ENCODE peak calls at places on chromosomes 7 and 10, in eight cellular contexts. G is spleen; R is GM23338; K is mammary epithelial cell; Y is CD8-positive, alpha-beta memory T cell; X is WERI-Rb-1; A is AG04450; B is tibial artery. C is an unnamed sample.

GRCh38 chr7:80830584-80831319 is 88.1 kb downstream of the SEMA3C start:
- DNase-seq in G (no peak), R (no peak), K (peak), Y (no peak), X (no peak), A (no peak), B (no peak), C (no peak)

GRCh38 chr10:127834791-127835190 is 58.0 kb downstream of the CLRN3 start:
- DNase-seq in G (no peak), R (no peak), K (no peak), Y (no peak), X (no peak), A (no peak), B (no peak), C (no peak)

GRCh38 chr10:100996678-100997363 is 2.8 kb upstream of the LZTS2 start:
- DNase-seq in G (peak), R (peak), K (peak), Y (peak), X (peak), A (no peak), B (no peak), C (no peak)

GRCh38 chr7:22594020-22594419 is 94.0 kb upstream of the STEAP1B start:
- DNase-seq in G (no peak), R (no peak), K (peak), Y (no peak), X (no peak), A (no peak), B (no peak), C (no peak)

GRCh38 chr7:51455513-51455912 is 138.9 kb upstream of the COBL start:
- DNase-seq in G (no peak), R (no peak), K (no peak), Y (no peak), X (peak), A (no peak), B (no peak), C (no peak)

GRCh38 chr7:92882760-92883159 is 46.4 kb upstream of the CDK6 start:
- DNase-seq in G (no peak), R (no peak), K (no peak), Y (no peak), X (no peak), A (no peak), B (no peak), C (no peak)

GRCh38 chr10:69275444-69275843 is 2.9 kb upstream of the HK1 start:
- DNase-seq in G (no peak), R (no peak), K (no peak), Y (no peak), X (no peak), A (no peak), B (no peak), C (no peak)

GRCh38 chr10:92691591-92692084 is 1.9 kb downstream of the HHEX start:
- DNase-seq in G (peak), R (peak), K (no peak), Y (peak), X (no peak), A (no peak), B (peak), C (no peak)

GRCh38 chr7:40918701-40919271 is 784.0 kb downstream of the SUGCT start:
- DNase-seq in G (no peak), R (no peak), K (peak), Y (no peak), X (no peak), A (peak), B (no peak), C (no peak)

GRCh38 chr10:130429809-130430208 is 293.6 kb downstream of the GLRX3 start:
- DNase-seq in G (no peak), R (no peak), K (no peak), Y (no peak), X (no peak), A (no peak), B (no peak), C (no peak)

GRCh38 chr10:91220954-91221696 is 662 bp downstream of the PCGF5 start:
- DNase-seq in G (no peak), R (peak), K (peak), Y (no peak), X (peak), A (no peak), B (peak), C (peak)

GRCh38 chr7:95824586-95824985 is 52.2 kb downstream of the DYNC1I1 start:
- DNase-seq in G (no peak), R (no peak), K (no peak), Y (no peak), X (no peak), A (no peak), B (no peak), C (no peak)

GRCh38 chr10:93160829-93161228 is 87.1 kb downstream of the CYP26A1 start:
- DNase-seq in G (no peak), R (no peak), K (peak), Y (no peak), X (no peak), A (no peak), B (peak), C (no peak)

GRCh38 chr7:74272305-74273038 is 16.7 kb upstream of the CLIP2 start:
- DNase-seq in G (peak), R (peak), K (peak), Y (no peak), X (no peak), A (peak), B (peak), C (no peak)

GRCh38 chr10:32445036-32445435 is 904 bp upstream of the CCDC7 start:
- DNase-seq in G (peak), R (no peak), K (no peak), Y (no peak), X (no peak), A (no peak), B (no peak), C (no peak)

GRCh38 chr10:21517134-21517982 is 8.1 kb downstream of the SKIDA1 start:
- DNase-seq in G (no peak), R (peak), K (peak), Y (no peak), X (no peak), A (no peak), B (peak), C (no peak)

GRCh38 chr7:25124485-25125136 is 449 bp downstream of the CYCS start:
- DNase-seq in G (peak), R (no peak), K (peak), Y (peak), X (peak), A (no peak), B (no peak), C (no peak)

GRCh38 chr10:3482200-3482993 is 302.6 kb downstream of the KLF6 start:
- DNase-seq in G (no peak), R (peak), K (peak), Y (no peak), X (no peak), A (peak), B (peak), C (no peak)

GRCh38 chr7:26399309-26399610 is 107.6 kb downstream of the SNX10 start:
- DNase-seq in G (peak), R (peak), K (no peak), Y (no peak), X (peak), A (no peak), B (no peak), C (peak)

GRCh38 chr10:13074562-13075451 is 25.2 kb upstream of the OPTN start:
- DNase-seq in G (peak), R (peak), K (peak), Y (peak), X (peak), A (peak), B (peak), C (peak)

GRCh38 chr7:153503093-153503492 is 549.1 kb upstream of the DPP6 start:
- DNase-seq in G (no peak), R (no peak), K (no peak), Y (no peak), X (no peak), A (no peak), B (no peak), C (no peak)

GRCh38 chr10:109886788-109887155 is 36.5 kb downstream of the XPNPEP1 start:
- DNase-seq in G (no peak), R (no peak), K (no peak), Y (no peak), X (no peak), A (no peak), B (no peak), C (no peak)
- H3K27ac ChIP-seq in G (no peak), R (no peak), K (no peak), Y (no peak), X (no peak), A (no peak), B (no peak), C (peak)

GRCh38 chr7:35670856-35671569 is 23.9 kb downstream of the HERPUD2 start:
- DNase-seq in G (no peak), R (peak), K (no peak), Y (no peak), X (no peak), A (no peak), B (no peak), C (no peak)
- H3K27ac ChIP-seq in G (no peak), R (peak), K (no peak), Y (no peak), X (no peak), A (no peak), B (no peak), C (no peak)

GRCh38 chr10:95836610-95837367 is 71.0 kb upstream of the CC2D2B start:
- DNase-seq in G (no peak), R (no peak), K (no peak), Y (no peak), X (no peak), A (no peak), B (no peak), C (no peak)
- H3K27ac ChIP-seq in G (peak), R (no peak), K (no peak), Y (no peak), X (no peak), A (no peak), B (peak), C (peak)

DNA sequence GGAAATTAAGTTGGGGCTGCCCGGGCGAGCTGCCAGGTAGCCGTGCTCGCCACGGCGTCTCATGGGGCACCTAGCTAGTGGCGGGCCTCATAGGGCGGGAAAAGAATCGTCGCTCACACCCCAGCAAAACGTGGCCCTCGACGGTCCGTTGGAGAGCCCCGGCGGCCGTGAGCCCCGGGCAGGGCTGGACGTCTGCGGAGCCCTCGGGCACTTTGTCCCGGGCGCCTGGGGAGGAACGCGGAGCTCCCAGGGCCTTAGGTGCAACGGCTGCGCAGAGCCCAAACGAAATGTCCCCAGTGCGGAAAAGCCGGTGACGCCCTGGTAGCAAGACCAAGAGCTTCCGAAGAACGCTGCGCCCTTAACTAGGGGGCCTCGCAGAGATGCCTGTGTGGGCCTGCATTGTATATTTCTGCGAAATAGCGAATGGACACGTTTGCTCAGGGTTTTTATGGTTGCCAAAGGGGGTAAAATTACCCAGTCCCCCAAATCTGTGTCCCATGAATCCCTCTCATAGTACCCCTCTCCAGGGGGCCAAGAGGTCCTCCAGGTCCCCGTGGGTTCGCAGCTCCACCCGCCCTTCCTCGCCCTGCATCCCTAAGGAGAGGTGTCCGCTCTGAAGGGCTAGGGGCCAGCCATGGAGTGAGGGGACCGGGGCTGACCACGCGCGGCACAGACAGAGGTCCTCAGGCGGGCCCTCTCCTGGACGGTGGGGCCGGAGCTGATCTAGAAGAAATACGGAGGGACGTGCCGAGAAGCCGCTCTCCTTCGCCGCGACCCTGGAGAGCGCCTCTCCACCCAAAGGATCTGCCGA is 1.0 kb upstream of the SFMBT2 start:
- DNase-seq in G (peak), R (peak), K (no peak), Y (peak), X (no peak), A (no peak), B (no peak), C (no peak)
- H3K27ac ChIP-seq in G (peak), R (no peak), K (no peak), Y (no peak), X (no peak), A (no peak), B (no peak), C (peak)

GRCh38 chr10:31315453-31315852 is 3.6 kb upstream of the ZEB1 start:
- DNase-seq in G (no peak), R (no peak), K (peak), Y (no peak), X (no peak), A (no peak), B (no peak), C (no peak)
- H3K27ac ChIP-seq in G (no peak), R (no peak), K (no peak), Y (no peak), X (no peak), A (peak), B (no peak), C (no peak)

GRCh38 chr10:114352653-114353298 is 51.5 kb downstream of the AFAP1L2 start:
- DNase-seq in G (no peak), R (no peak), K (peak), Y (no peak), X (no peak), A (no peak), B (no peak), C (no peak)

GRCh38 chr10:114347791-114348190 is 56.5 kb downstream of the AFAP1L2 start:
- DNase-seq in G (no peak), R (no peak), K (no peak), Y (no peak), X (no peak), A (no peak), B (no peak), C (no peak)

GRCh38 chr10:114353383-114353782 is 50.9 kb downstream of the AFAP1L2 start:
- DNase-seq in G (no peak), R (no peak), K (no peak), Y (no peak), X (no peak), A (no peak), B (no peak), C (no peak)

GRCh38 chr10:114349505-114350211 is 54.6 kb downstream of the AFAP1L2 start:
- DNase-seq in G (no peak), R (no peak), K (no peak), Y (no peak), X (no peak), A (no peak), B (no peak), C (no peak)

GRCh38 chr10:114350751-114351150 is 53.6 kb downstream of the AFAP1L2 start:
- DNase-seq in G (no peak), R (peak), K (no peak), Y (no peak), X (no peak), A (no peak), B (no peak), C (no peak)
- H3K27ac ChIP-seq in G (peak), R (no peak), K (no peak), Y (no peak), X (no peak), A (no peak), B (no peak), C (no peak)

DNA sequence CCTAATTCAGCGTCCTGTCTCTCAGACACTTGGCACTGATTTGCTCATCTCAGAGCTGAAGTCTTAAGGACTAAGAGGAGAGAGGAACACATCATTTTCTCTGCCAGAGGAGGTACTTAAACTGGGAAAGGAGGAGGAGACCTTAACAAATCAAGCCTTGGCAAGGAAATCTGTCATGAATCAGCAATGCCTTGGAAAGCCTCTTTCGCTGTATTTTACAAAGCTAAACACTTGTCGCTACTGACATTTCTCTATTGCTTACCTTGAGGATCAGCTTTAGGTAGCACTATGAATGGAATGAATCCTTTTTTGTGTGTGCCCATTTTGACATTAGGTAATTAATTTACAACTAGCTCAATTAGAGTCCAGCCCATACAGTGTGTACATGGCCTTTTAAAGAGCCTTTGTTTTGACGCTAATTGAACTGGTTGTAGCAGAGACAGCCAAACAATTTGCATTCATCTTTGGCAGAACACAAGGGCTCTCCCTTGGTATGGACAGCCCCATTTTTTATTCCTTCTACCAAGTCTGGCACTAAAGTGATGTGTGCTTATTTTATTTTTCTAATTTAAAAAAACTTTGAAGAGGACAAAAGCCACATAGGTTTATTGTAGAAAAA is 37.4 kb downstream of the AUTS2 start:
- DNase-seq in G (no peak), R (no peak), K (no peak), Y (no peak), X (no peak), A (no peak), B (no peak), C (no peak)
- H3K27ac ChIP-seq in G (no peak), R (no peak), K (no peak), Y (no peak), X (no peak), A (no peak), B (no peak), C (no peak)